ENCODE peak calls at places on chromosomes 3 and 15, in eight cellular contexts. One of them, this sample, is unnamed.

GRCh38 chr15:69414702-69415161 is 583 bp downstream of the KIF23 start:
- DNase-seq in stimulated activated CD8-positive, alpha-beta memory T cell treated with anti-CD3 and anti-CD28 coated beads, Interleukin-12 subunit alpha, Interleukin-12 subunit beta, amount 100 ng/mL, for 4 hours: no peak
- DNase-seq in GM12891: peak
- DNase-seq in foreskin fibroblast: peak
- DNase-seq in frontal cortex: no peak
- DNase-seq in midbrain: no peak
- DNase-seq in HCEC 1CT: peak
- DNase-seq in tibial artery: peak
- DNase-seq in this sample: peak

GRCh38 chr15:59485036-59485435 is 47.0 kb downstream of the FAM81A start:
- DNase-seq in stimulated activated CD8-positive, alpha-beta memory T cell treated with anti-CD3 and anti-CD28 coated beads, Interleukin-12 subunit alpha, Interleukin-12 subunit beta, amount 100 ng/mL, for 4 hours: no peak
- DNase-seq in GM12891: no peak
- DNase-seq in foreskin fibroblast: no peak
- DNase-seq in frontal cortex: no peak
- DNase-seq in midbrain: no peak
- DNase-seq in HCEC 1CT: no peak
- DNase-seq in tibial artery: no peak
- DNase-seq in this sample: no peak

GRCh38 chr15:61103026-61103425 is 126.1 kb downstream of the RORA start:
- DNase-seq in stimulated activated CD8-positive, alpha-beta memory T cell treated with anti-CD3 and anti-CD28 coated beads, Interleukin-12 subunit alpha, Interleukin-12 subunit beta, amount 100 ng/mL, for 4 hours: no peak
- DNase-seq in GM12891: no peak
- DNase-seq in foreskin fibroblast: no peak
- DNase-seq in frontal cortex: no peak
- DNase-seq in midbrain: no peak
- DNase-seq in HCEC 1CT: no peak
- DNase-seq in tibial artery: no peak
- DNase-seq in this sample: no peak

GRCh38 chr3:69740103-69741021 is 1.1 kb downstream of the MITF start:
- DNase-seq in stimulated activated CD8-positive, alpha-beta memory T cell treated with anti-CD3 and anti-CD28 coated beads, Interleukin-12 subunit alpha, Interleukin-12 subunit beta, amount 100 ng/mL, for 4 hours: no peak
- DNase-seq in GM12891: no peak
- DNase-seq in foreskin fibroblast: no peak
- DNase-seq in frontal cortex: peak
- DNase-seq in midbrain: peak
- DNase-seq in HCEC 1CT: no peak
- DNase-seq in tibial artery: peak
- DNase-seq in this sample: no peak

GRCh38 chr15:50463423-50464358 is 39.5 kb downstream of the USP8 start:
- DNase-seq in stimulated activated CD8-positive, alpha-beta memory T cell treated with anti-CD3 and anti-CD28 coated beads, Interleukin-12 subunit alpha, Interleukin-12 subunit beta, amount 100 ng/mL, for 4 hours: no peak
- DNase-seq in GM12891: no peak
- DNase-seq in foreskin fibroblast: peak
- DNase-seq in frontal cortex: no peak
- DNase-seq in midbrain: no peak
- DNase-seq in HCEC 1CT: peak
- DNase-seq in tibial artery: no peak
- DNase-seq in this sample: no peak

GRCh38 chr3:185932213-185932612 is 5.6 kb downstream of the TRA2B start:
- DNase-seq in stimulated activated CD8-positive, alpha-beta memory T cell treated with anti-CD3 and anti-CD28 coated beads, Interleukin-12 subunit alpha, Interleukin-12 subunit beta, amount 100 ng/mL, for 4 hours: no peak
- DNase-seq in GM12891: no peak
- DNase-seq in foreskin fibroblast: no peak
- DNase-seq in frontal cortex: no peak
- DNase-seq in midbrain: no peak
- DNase-seq in HCEC 1CT: no peak
- DNase-seq in tibial artery: no peak
- DNase-seq in this sample: no peak

GRCh38 chr15:75597667-75598341 is 18.7 kb upstream of the PTPN9 start:
- DNase-seq in stimulated activated CD8-positive, alpha-beta memory T cell treated with anti-CD3 and anti-CD28 coated beads, Interleukin-12 subunit alpha, Interleukin-12 subunit beta, amount 100 ng/mL, for 4 hours: no peak
- DNase-seq in GM12891: no peak
- DNase-seq in foreskin fibroblast: no peak
- DNase-seq in frontal cortex: no peak
- DNase-seq in midbrain: no peak
- DNase-seq in HCEC 1CT: no peak
- DNase-seq in tibial artery: no peak
- DNase-seq in this sample: no peak

GRCh38 chr3:139457066-139457465 is 19.2 kb downstream of the RBP2 start:
- DNase-seq in stimulated activated CD8-positive, alpha-beta memory T cell treated with anti-CD3 and anti-CD28 coated beads, Interleukin-12 subunit alpha, Interleukin-12 subunit beta, amount 100 ng/mL, for 4 hours: no peak
- DNase-seq in GM12891: no peak
- DNase-seq in foreskin fibroblast: no peak
- DNase-seq in frontal cortex: no peak
- DNase-seq in midbrain: no peak
- DNase-seq in HCEC 1CT: no peak
- DNase-seq in tibial artery: no peak
- DNase-seq in this sample: no peak

GRCh38 chr3:2517479-2518188 is 419.0 kb downstream of the CNTN4 start:
- DNase-seq in stimulated activated CD8-positive, alpha-beta memory T cell treated with anti-CD3 and anti-CD28 coated beads, Interleukin-12 subunit alpha, Interleukin-12 subunit beta, amount 100 ng/mL, for 4 hours: no peak
- DNase-seq in GM12891: no peak
- DNase-seq in foreskin fibroblast: no peak
- DNase-seq in frontal cortex: no peak
- DNase-seq in midbrain: no peak
- DNase-seq in HCEC 1CT: no peak
- DNase-seq in tibial artery: no peak
- DNase-seq in this sample: no peak

GRCh38 chr3:196016485-196016884 is 65.4 kb downstream of the TFRC start:
- DNase-seq in stimulated activated CD8-positive, alpha-beta memory T cell treated with anti-CD3 and anti-CD28 coated beads, Interleukin-12 subunit alpha, Interleukin-12 subunit beta, amount 100 ng/mL, for 4 hours: no peak
- DNase-seq in GM12891: no peak
- DNase-seq in foreskin fibroblast: peak
- DNase-seq in frontal cortex: no peak
- DNase-seq in midbrain: no peak
- DNase-seq in HCEC 1CT: peak
- DNase-seq in tibial artery: no peak
- DNase-seq in this sample: no peak

GRCh38 chr3:74079961-74080562 is 455.3 kb upstream of the PDZRN3 start:
- DNase-seq in stimulated activated CD8-positive, alpha-beta memory T cell treated with anti-CD3 and anti-CD28 coated beads, Interleukin-12 subunit alpha, Interleukin-12 subunit beta, amount 100 ng/mL, for 4 hours: no peak
- DNase-seq in GM12891: no peak
- DNase-seq in foreskin fibroblast: peak
- DNase-seq in frontal cortex: no peak
- DNase-seq in midbrain: no peak
- DNase-seq in HCEC 1CT: no peak
- DNase-seq in tibial artery: no peak
- DNase-seq in this sample: no peak

GRCh38 chr3:177429066-177429465 is 231.8 kb upstream of the TBL1XR1 start:
- DNase-seq in stimulated activated CD8-positive, alpha-beta memory T cell treated with anti-CD3 and anti-CD28 coated beads, Interleukin-12 subunit alpha, Interleukin-12 subunit beta, amount 100 ng/mL, for 4 hours: no peak
- DNase-seq in GM12891: no peak
- DNase-seq in foreskin fibroblast: no peak
- DNase-seq in frontal cortex: no peak
- DNase-seq in midbrain: no peak
- DNase-seq in HCEC 1CT: no peak
- DNase-seq in tibial artery: no peak
- DNase-seq in this sample: no peak

GRCh38 chr3:158460929-158461328 is 110.1 kb upstream of the MLF1 start:
- DNase-seq in stimulated activated CD8-positive, alpha-beta memory T cell treated with anti-CD3 and anti-CD28 coated beads, Interleukin-12 subunit alpha, Interleukin-12 subunit beta, amount 100 ng/mL, for 4 hours: no peak
- DNase-seq in GM12891: no peak
- DNase-seq in foreskin fibroblast: no peak
- DNase-seq in frontal cortex: no peak
- DNase-seq in midbrain: no peak
- DNase-seq in HCEC 1CT: no peak
- DNase-seq in tibial artery: no peak
- DNase-seq in this sample: no peak

GRCh38 chr3:8835385-8835784 is 66.0 kb upstream of the OXTR start:
- DNase-seq in stimulated activated CD8-positive, alpha-beta memory T cell treated with anti-CD3 and anti-CD28 coated beads, Interleukin-12 subunit alpha, Interleukin-12 subunit beta, amount 100 ng/mL, for 4 hours: no peak
- DNase-seq in GM12891: no peak
- DNase-seq in foreskin fibroblast: no peak
- DNase-seq in frontal cortex: no peak
- DNase-seq in midbrain: no peak
- DNase-seq in HCEC 1CT: no peak
- DNase-seq in tibial artery: no peak
- DNase-seq in this sample: no peak

GRCh38 chr15:65870889-65871533 is 1.7 kb downstream of the RAB11A start:
- DNase-seq in stimulated activated CD8-positive, alpha-beta memory T cell treated with anti-CD3 and anti-CD28 coated beads, Interleukin-12 subunit alpha, Interleukin-12 subunit beta, amount 100 ng/mL, for 4 hours: no peak
- DNase-seq in GM12891: peak
- DNase-seq in foreskin fibroblast: peak
- DNase-seq in frontal cortex: no peak
- DNase-seq in midbrain: no peak
- DNase-seq in HCEC 1CT: peak
- DNase-seq in tibial artery: no peak
- DNase-seq in this sample: peak

GRCh38 chr15:31372635-31373091 is 46.0 kb downstream of the KLF13 start:
- DNase-seq in stimulated activated CD8-positive, alpha-beta memory T cell treated with anti-CD3 and anti-CD28 coated beads, Interleukin-12 subunit alpha, Interleukin-12 subunit beta, amount 100 ng/mL, for 4 hours: no peak
- DNase-seq in GM12891: no peak
- DNase-seq in foreskin fibroblast: peak
- DNase-seq in frontal cortex: peak
- DNase-seq in midbrain: peak
- DNase-seq in HCEC 1CT: peak
- DNase-seq in tibial artery: peak
- DNase-seq in this sample: no peak

GRCh38 chr15:80695099-80695910 is at the start of gene ABHD17C:
- DNase-seq in stimulated activated CD8-positive, alpha-beta memory T cell treated with anti-CD3 and anti-CD28 coated beads, Interleukin-12 subunit alpha, Interleukin-12 subunit beta, amount 100 ng/mL, for 4 hours: peak
- DNase-seq in GM12891: peak
- DNase-seq in foreskin fibroblast: peak
- DNase-seq in frontal cortex: peak
- DNase-seq in midbrain: peak
- DNase-seq in HCEC 1CT: peak
- DNase-seq in tibial artery: peak
- DNase-seq in this sample: peak

GRCh38 chr3:146177072-146177936 is 16.3 kb upstream of the PLOD2 start:
- DNase-seq in stimulated activated CD8-positive, alpha-beta memory T cell treated with anti-CD3 and anti-CD28 coated beads, Interleukin-12 subunit alpha, Interleukin-12 subunit beta, amount 100 ng/mL, for 4 hours: no peak
- DNase-seq in GM12891: no peak
- DNase-seq in foreskin fibroblast: no peak
- DNase-seq in frontal cortex: no peak
- DNase-seq in midbrain: no peak
- DNase-seq in HCEC 1CT: peak
- DNase-seq in tibial artery: no peak
- DNase-seq in this sample: no peak

GRCh38 chr15:66004618-66005262 is 135.4 kb downstream of the RAB11A start:
- DNase-seq in stimulated activated CD8-positive, alpha-beta memory T cell treated with anti-CD3 and anti-CD28 coated beads, Interleukin-12 subunit alpha, Interleukin-12 subunit beta, amount 100 ng/mL, for 4 hours: no peak
- DNase-seq in GM12891: peak
- DNase-seq in foreskin fibroblast: peak
- DNase-seq in frontal cortex: no peak
- DNase-seq in midbrain: no peak
- DNase-seq in HCEC 1CT: peak
- DNase-seq in tibial artery: no peak
- DNase-seq in this sample: peak

GRCh38 chr15:101206173-101206572 is 45.7 kb downstream of the CHSY1 start:
- DNase-seq in stimulated activated CD8-positive, alpha-beta memory T cell treated with anti-CD3 and anti-CD28 coated beads, Interleukin-12 subunit alpha, Interleukin-12 subunit beta, amount 100 ng/mL, for 4 hours: peak
- DNase-seq in GM12891: no peak
- DNase-seq in foreskin fibroblast: peak
- DNase-seq in frontal cortex: no peak
- DNase-seq in midbrain: no peak
- DNase-seq in HCEC 1CT: peak
- DNase-seq in tibial artery: no peak
- DNase-seq in this sample: no peak

GRCh38 chr15:89136818-89137772 is 48.8 kb downstream of the ABHD2 start:
- DNase-seq in stimulated activated CD8-positive, alpha-beta memory T cell treated with anti-CD3 and anti-CD28 coated beads, Interleukin-12 subunit alpha, Interleukin-12 subunit beta, amount 100 ng/mL, for 4 hours: no peak
- DNase-seq in GM12891: no peak
- DNase-seq in foreskin fibroblast: peak
- DNase-seq in frontal cortex: no peak
- DNase-seq in midbrain: no peak
- DNase-seq in HCEC 1CT: no peak
- DNase-seq in tibial artery: no peak
- DNase-seq in this sample: no peak

GRCh38 chr15:38660726-38661125 is 96.1 kb upstream of the RASGRP1 start:
- DNase-seq in stimulated activated CD8-positive, alpha-beta memory T cell treated with anti-CD3 and anti-CD28 coated beads, Interleukin-12 subunit alpha, Interleukin-12 subunit beta, amount 100 ng/mL, for 4 hours: peak
- DNase-seq in GM12891: no peak
- DNase-seq in foreskin fibroblast: no peak
- DNase-seq in frontal cortex: no peak
- DNase-seq in midbrain: no peak
- DNase-seq in HCEC 1CT: no peak
- DNase-seq in tibial artery: no peak
- DNase-seq in this sample: no peak

GRCh38 chr3:37477713-37478487 is 303.5 kb upstream of the LRRFIP2 start:
- DNase-seq in stimulated activated CD8-positive, alpha-beta memory T cell treated with anti-CD3 and anti-CD28 coated beads, Interleukin-12 subunit alpha, Interleukin-12 subunit beta, amount 100 ng/mL, for 4 hours: no peak
- DNase-seq in GM12891: no peak
- DNase-seq in foreskin fibroblast: no peak
- DNase-seq in frontal cortex: no peak
- DNase-seq in midbrain: no peak
- DNase-seq in HCEC 1CT: no peak
- DNase-seq in tibial artery: no peak
- DNase-seq in this sample: no peak

GRCh38 chr3:27184261-27184660 is 184.9 kb downstream of the NEK10 start:
- DNase-seq in stimulated activated CD8-positive, alpha-beta memory T cell treated with anti-CD3 and anti-CD28 coated beads, Interleukin-12 subunit alpha, Interleukin-12 subunit beta, amount 100 ng/mL, for 4 hours: no peak
- DNase-seq in GM12891: no peak
- DNase-seq in foreskin fibroblast: no peak
- DNase-seq in frontal cortex: no peak
- DNase-seq in midbrain: no peak
- DNase-seq in HCEC 1CT: no peak
- DNase-seq in tibial artery: no peak
- DNase-seq in this sample: no peak

GRCh38 chr3:16550676-16551341 is 37.3 kb upstream of the RFTN1 start:
- DNase-seq in stimulated activated CD8-positive, alpha-beta memory T cell treated with anti-CD3 and anti-CD28 coated beads, Interleukin-12 subunit alpha, Interleukin-12 subunit beta, amount 100 ng/mL, for 4 hours: peak
- DNase-seq in GM12891: peak
- DNase-seq in foreskin fibroblast: peak
- DNase-seq in frontal cortex: peak
- DNase-seq in midbrain: peak
- DNase-seq in HCEC 1CT: peak
- DNase-seq in tibial artery: peak
- DNase-seq in this sample: peak